ENCODE peak calls at places on chromosome 16, in ten cellular contexts. S is AG04450; J is kidney tubule cell; R is stimulated activated CD8-positive, alpha-beta memory T cell treated with anti-CD3 and anti-CD28 coated beads, Interleukin-4, amount 100 ng/mL, for 1 hour; W is activated CD4-positive, alpha-beta T cell treated with anti-CD3 and anti-CD28 coated beads, Interleukin-2, amount 50 U/mL, for 1 hour; V is CD4-positive, CD25-positive, alpha-beta regulatory T cell; N is hippocampal formation; D is EL; Y is RCC 7860; T is GM19239. A is an unnamed sample.

GRCh38 chr16:4369006-4369766 is 2.5 kb upstream of the VASN start:
- DNase-seq in W (no peak), D (peak), T (no peak), R (no peak), N (no peak), Y (peak), J (peak), S (no peak), V (no peak), A (peak)

GRCh38 chr16:69276143-69277115 is 34.7 kb upstream of the VPS4A start:
- DNase-seq in Y (no peak), N (no peak), T (no peak), W (no peak), V (no peak), R (no peak), J (no peak), S (peak), D (peak), A (no peak)

GRCh38 chr16:25481636-25482035 is 210.1 kb upstream of the HS3ST4 start:
- DNase-seq in D (no peak), S (no peak), W (no peak), R (no peak), Y (peak), J (peak), N (no peak), T (no peak), V (no peak), A (peak)

GRCh38 chr16:14024300-14024699 is 46.8 kb upstream of the MRTFB start:
- DNase-seq in D (no peak), J (no peak), T (no peak), R (no peak), W (no peak), N (no peak), Y (no peak), V (no peak), S (no peak), A (no peak)

GRCh38 chr16:73020409-73020884 is 27.5 kb downstream of the ZFHX3 start:
- DNase-seq in W (no peak), T (no peak), V (no peak), D (peak), S (peak), J (peak), N (no peak), Y (peak), R (no peak), A (peak)

GRCh38 chr16:28319476-28320022 is 27.2 kb downstream of the SBK1 start:
- DNase-seq in Y (no peak), V (no peak), J (no peak), D (no peak), R (no peak), S (no peak), T (no peak), N (no peak), W (no peak), A (no peak)

GRCh38 chr16:11698271-11698689 is 30.0 kb downstream of the SNN start:
- DNase-seq in S (no peak), T (no peak), J (peak), N (no peak), R (no peak), W (no peak), V (peak), Y (peak), D (peak), A (peak)

GRCh38 chr16:64225696-64226095 is 896.2 kb downstream of the CDH11 start:
- DNase-seq in V (no peak), W (no peak), T (no peak), Y (no peak), N (no peak), R (no peak), S (no peak), D (no peak), J (peak), A (no peak)

GRCh38 chr16:83470406-83470805 is 337.4 kb upstream of the HSBP1 start:
- DNase-seq in J (peak), R (no peak), D (peak), T (no peak), W (no peak), S (no peak), Y (no peak), V (no peak), N (no peak), A (peak)

GRCh38 chr16:79163666-79164377 is 436.7 kb downstream of the MAF start:
- DNase-seq in W (no peak), S (no peak), Y (no peak), T (no peak), N (no peak), R (no peak), V (peak), D (no peak), J (no peak), A (no peak)

GRCh38 chr16:26598061-26598460 is 468.7 kb upstream of the C16orf82 start:
- DNase-seq in V (peak), D (no peak), J (peak), W (peak), T (no peak), Y (peak), S (no peak), N (no peak), R (no peak), A (no peak)

GRCh38 chr16:27498020-27498419 is 51.7 kb downstream of the GTF3C1 start:
- DNase-seq in V (no peak), J (no peak), N (no peak), D (no peak), S (no peak), W (no peak), R (no peak), Y (no peak), T (no peak), A (no peak)

GRCh38 chr16:62280556-62280955 is 244.3 kb upstream of the CDH8 start:
- DNase-seq in D (no peak), V (no peak), W (no peak), Y (no peak), T (no peak), R (no peak), S (no peak), N (no peak), J (no peak), A (no peak)

GRCh38 chr16:21260870-21261791 is 17.0 kb downstream of the CRYM start:
- DNase-seq in R (no peak), S (peak), V (no peak), J (peak), T (no peak), D (peak), W (no peak), Y (peak), N (no peak), A (peak)

GRCh38 chr16:75000481-75001081 is 1.8 kb downstream of the ZNRF1 start:
- DNase-seq in V (no peak), S (no peak), D (peak), N (no peak), W (no peak), Y (peak), T (no peak), J (peak), R (no peak), A (peak)

GRCh38 chr16:4661661-4662060 is 31.7 kb upstream of the NUDT16L1 start:
- DNase-seq in N (no peak), Y (no peak), R (no peak), D (no peak), T (no peak), J (no peak), W (no peak), V (no peak), S (no peak), A (no peak)

GRCh38 chr16:64398795-64399194 is 723.1 kb downstream of the CDH11 start:
- DNase-seq in J (peak), R (no peak), D (peak), S (no peak), V (no peak), Y (no peak), T (no peak), W (no peak), N (no peak), A (peak)

GRCh38 chr16:68083861-68084503 is 1.2 kb upstream of the NFATC3 start:
- DNase-seq in N (no peak), W (no peak), J (peak), Y (no peak), V (no peak), T (no peak), R (no peak), S (no peak), D (peak), A (no peak)

GRCh38 chr16:4253394-4254150 is 11.7 kb upstream of the SRL start:
- DNase-seq in J (peak), T (peak), V (peak), Y (peak), N (peak), S (peak), R (peak), W (peak), D (peak), A (peak)

GRCh38 chr16:53768167-53768566 is 64.2 kb downstream of the FTO start:
- DNase-seq in J (no peak), T (no peak), W (no peak), N (no peak), R (no peak), D (no peak), S (no peak), V (no peak), Y (no peak), A (no peak)

GRCh38 chr16:70713781-70714180 is 27.9 kb upstream of the MTSS2 start:
- DNase-seq in D (no peak), T (no peak), V (no peak), J (no peak), Y (no peak), W (no peak), R (no peak), S (no peak), N (no peak), A (no peak)

GRCh38 chr16:50960517-50961202 is 190.4 kb downstream of the SALL1 start:
- DNase-seq in V (no peak), T (no peak), Y (no peak), J (no peak), N (no peak), R (no peak), D (no peak), W (no peak), S (no peak), A (no peak)

GRCh38 chr16:13961099-13961811 is 41.3 kb downstream of the ERCC4 start:
- DNase-seq in N (no peak), S (peak), J (no peak), R (no peak), W (no peak), T (no peak), V (no peak), D (no peak), Y (no peak), A (no peak)

GRCh38 chr16:733382-734207 is 6.7 kb downstream of the HAGHL start:
- DNase-seq in V (no peak), J (no peak), W (peak), S (no peak), N (no peak), D (no peak), R (no peak), T (no peak), Y (no peak), A (no peak)

GRCh38 chr16:69187387-69187890 is 475 bp downstream of the SNTB2 start:
- DNase-seq in D (peak), R (peak), W (peak), V (peak), T (peak), N (no peak), Y (no peak), S (no peak), J (peak), A (peak)

GRCh38 chr16:2814757-2815298 is 2.2 kb upstream of the PRSS21 start:
- DNase-seq in N (no peak), T (no peak), S (no peak), Y (no peak), V (no peak), W (no peak), D (no peak), R (no peak), J (no peak), A (no peak)

GRCh38 chr16:22373662-22374310 is 633 bp downstream of the CDR2 start:
- DNase-seq in J (peak), Y (no peak), N (no peak), S (no peak), D (peak), V (peak), W (peak), T (no peak), R (peak), A (peak)

GRCh38 chr16:89300311-89300975 is 82.9 kb downstream of the ZNF778 start:
- DNase-seq in R (no peak), S (peak), Y (no peak), D (no peak), J (no peak), W (no peak), T (no peak), V (no peak), N (no peak), A (no peak)

GRCh38 chr16:52404546-52404945 is 142.4 kb downstream of the TOX3 start:
- DNase-seq in R (no peak), Y (peak), T (no peak), V (no peak), J (peak), D (no peak), N (no peak), W (no peak), S (no peak), A (peak)

GRCh38 chr16:61814716-61815347 is 221.4 kb downstream of the CDH8 start:
- DNase-seq in S (no peak), V (no peak), T (no peak), W (no peak), R (no peak), J (no peak), D (peak), Y (no peak), N (peak), A (no peak)